ENCODE peak calls at places on chromosomes 2 and 18, in eight cellular contexts. Z, N, K, R, A, U, Y and X are unnamed samples.

GRCh38 chr18:78522507-78522906 is 457.1 kb upstream of the SALL3 start:
- DNase-seq in Y (no peak), Z (no peak), A (no peak), U (no peak), N (no peak), R (no peak), K (no peak), X (no peak)

GRCh38 chr2:218022851-218023530 is 20.2 kb upstream of the TNS1 start:
- DNase-seq in R (no peak), K (no peak), A (no peak), U (no peak), Z (peak), N (no peak), Y (no peak), X (no peak)

GRCh38 chr2:218631837-218632236 is 24.1 kb downstream of the PLCD4 start:
- DNase-seq in R (no peak), K (no peak), Z (no peak), U (no peak), N (peak), A (peak), Y (no peak), X (no peak)

GRCh38 chr2:197998702-197999101 is 194.3 kb downstream of the PLCL1 start:
- DNase-seq in K (no peak), U (no peak), R (no peak), N (no peak), A (no peak), Y (no peak), Z (no peak), X (no peak)

GRCh38 chr2:241801611-241802420 is 7.2 kb upstream of the NEU4 start:
- DNase-seq in A (no peak), Y (no peak), Z (peak), U (no peak), K (no peak), N (no peak), R (no peak), X (peak)

GRCh38 chr2:196660264-196660663 is 20.7 kb downstream of the CCDC150 start:
- DNase-seq in Z (no peak), U (no peak), A (no peak), Y (no peak), N (peak), R (no peak), K (no peak), X (no peak)

GRCh38 chr18:57748770-57749603 is 54.1 kb downstream of the ATP8B1 start:
- DNase-seq in Z (no peak), K (peak), A (no peak), N (peak), R (no peak), Y (no peak), U (peak), X (no peak)

GRCh38 chr2:62029910-62030309 is 124.4 kb downstream of the COMMD1 start:
- DNase-seq in A (no peak), Y (no peak), K (no peak), Z (no peak), N (no peak), R (no peak), U (no peak), X (no peak)

GRCh38 chr18:36386150-36386920 is 88.8 kb downstream of the FHOD3 start:
- DNase-seq in K (no peak), U (no peak), Z (no peak), A (no peak), N (no peak), R (no peak), Y (no peak), X (no peak)

GRCh38 chr2:28445448-28446258 is 50.2 kb upstream of the PLB1 start:
- DNase-seq in K (no peak), U (no peak), R (no peak), A (no peak), N (peak), Z (no peak), Y (no peak), X (no peak)

GRCh38 chr18:25134858-25135257 is 217.1 kb downstream of the ZNF521 start:
- DNase-seq in U (no peak), N (no peak), Y (no peak), R (no peak), Z (no peak), K (no peak), A (no peak), X (no peak)

GRCh38 chr2:172440795-172441194 is 13.4 kb downstream of the ITGA6 start:
- DNase-seq in K (no peak), N (no peak), Y (no peak), R (peak), U (no peak), Z (no peak), A (no peak), X (no peak)

GRCh38 chr2:103959174-103960125 is 894.5 kb upstream of the POU3F3 start:
- DNase-seq in U (peak), N (peak), K (no peak), R (peak), Z (no peak), Y (no peak), A (peak), X (no peak)

GRCh38 chr18:23380001-23380550 is 73.0 kb upstream of the RIOK3 start:
- DNase-seq in K (no peak), R (no peak), N (peak), Y (no peak), U (no peak), A (no peak), Z (no peak), X (peak)

GRCh38 chr18:12307251-12307736 is 747 bp upstream of the TUBB6 start:
- DNase-seq in U (no peak), K (no peak), R (peak), N (peak), A (peak), Y (no peak), Z (peak), X (no peak)
- H3K27ac ChIP-seq in U (no peak), K (peak), R (no peak), N (peak), A (peak), Y (no peak), Z (peak), X (peak)

GRCh38 chr2:109514857-109515256 is 98.9 kb downstream of the SEPTIN10 start:
- DNase-seq in N (no peak), A (no peak), U (no peak), K (no peak), Y (no peak), R (no peak), Z (no peak), X (no peak)
- H3K27ac ChIP-seq in N (no peak), A (no peak), U (no peak), K (peak), Y (no peak), R (no peak), Z (peak), X (no peak)

GRCh38 chr2:216679658-216680024 is 15.7 kb downstream of the IGFBP5 start:
- DNase-seq in Y (no peak), N (no peak), K (no peak), R (no peak), A (peak), Z (peak), U (no peak), X (no peak)
- H3K27ac ChIP-seq in Y (no peak), N (no peak), K (peak), R (no peak), A (peak), Z (peak), U (no peak), X (peak)

GRCh38 chr18:75365837-75366236 is 61.7 kb downstream of the SMIM21 start:
- DNase-seq in R (no peak), U (no peak), A (no peak), N (no peak), Z (no peak), Y (no peak), K (no peak), X (no peak)

GRCh38 chr18:75365230-75365629 is 62.3 kb downstream of the SMIM21 start:
- DNase-seq in Z (no peak), K (no peak), A (no peak), R (no peak), Y (no peak), N (no peak), U (no peak), X (no peak)

GRCh38 chr18:75363446-75364225 is 63.9 kb downstream of the SMIM21 start:
- DNase-seq in A (no peak), Z (no peak), R (no peak), K (no peak), N (no peak), Y (no peak), U (no peak), X (no peak)

GRCh38 chr18:75364512-75364911 is 63.0 kb downstream of the SMIM21 start:
- DNase-seq in K (no peak), U (no peak), N (no peak), R (no peak), A (peak), Y (no peak), Z (no peak), X (no peak)

DNA sequence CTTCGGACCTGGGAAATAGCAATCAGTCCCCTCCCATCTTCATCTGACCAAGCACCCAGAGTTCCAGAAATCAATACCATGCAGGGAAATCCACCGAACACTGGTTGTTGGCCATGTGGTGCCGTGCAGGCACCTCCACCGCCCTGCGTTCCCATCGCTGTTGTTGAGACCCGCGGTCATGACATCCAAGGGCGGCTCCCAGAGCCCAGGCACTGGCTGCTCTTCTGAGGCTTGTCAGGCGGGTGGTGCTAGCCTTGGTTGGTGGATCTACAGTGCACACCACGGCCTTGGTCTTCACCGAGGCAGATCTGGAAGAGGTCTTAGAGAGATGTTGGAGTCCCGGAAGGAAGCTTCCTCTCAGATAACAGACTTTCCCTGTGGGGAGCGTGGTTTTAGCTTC is 58.5 kb downstream of the SMIM21 start:
- DNase-seq in R (no peak), Z (no peak), K (no peak), U (no peak), Y (no peak), A (no peak), N (no peak), X (no peak)
- H3K27ac ChIP-seq in R (no peak), Z (no peak), K (no peak), U (no peak), Y (no peak), A (no peak), N (no peak), X (no peak)

DNA sequence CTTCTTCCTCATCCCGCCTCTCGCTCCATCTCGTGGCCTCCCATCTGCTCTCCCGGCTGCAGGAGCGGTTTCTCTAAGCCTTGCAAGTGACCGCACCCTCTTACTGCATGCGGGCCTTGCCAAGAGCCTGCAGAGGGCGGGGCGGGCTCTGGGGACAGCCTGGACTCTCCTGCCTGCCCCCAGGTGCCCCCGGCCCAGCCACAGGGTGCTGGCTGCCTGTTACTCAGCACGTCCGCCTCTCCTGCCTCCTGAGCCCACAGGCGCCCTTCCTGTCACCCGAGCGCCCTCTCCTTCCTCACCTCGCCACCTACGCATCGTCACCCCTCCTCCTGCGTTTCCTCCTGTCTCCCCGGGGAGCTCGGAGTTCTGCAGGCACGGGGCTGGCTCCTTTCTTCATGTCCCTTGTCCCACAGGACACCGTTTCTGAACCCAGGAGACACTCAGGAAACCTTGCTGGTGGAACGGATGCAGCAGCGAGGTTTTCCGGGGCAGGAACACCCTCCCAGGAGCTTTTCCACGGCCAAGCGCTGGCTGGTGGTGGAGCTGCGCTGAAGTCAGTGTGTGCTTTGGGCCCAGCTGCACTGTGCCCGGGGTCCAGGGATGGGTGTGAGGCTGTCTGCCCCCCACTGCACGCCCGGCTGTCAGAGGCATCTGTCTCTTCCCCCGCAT is 28.5 kb downstream of the HPCAL1 start:
- DNase-seq in Z (peak), R (no peak), A (peak), Y (peak), U (no peak), N (no peak), K (peak), X (peak)
- H3K27ac ChIP-seq in Z (peak), R (no peak), A (peak), Y (peak), U (no peak), N (no peak), K (peak), X (peak)

GRCh38 chr18:67730884-67731283 is 214.4 kb upstream of the DSEL start:
- DNase-seq in A (no peak), K (no peak), R (no peak), U (no peak), N (peak), Z (no peak), Y (no peak), X (no peak)

GRCh38 chr18:67735506-67735905 is 219.0 kb upstream of the DSEL start:
- DNase-seq in N (no peak), U (no peak), Y (no peak), A (no peak), R (no peak), K (no peak), Z (no peak), X (no peak)

GRCh38 chr18:67728364-67728763 is 211.8 kb upstream of the DSEL start:
- DNase-seq in U (no peak), N (no peak), R (no peak), A (no peak), Y (no peak), K (no peak), Z (no peak), X (no peak)

GRCh38 chr18:67733094-67733493 is 216.6 kb upstream of the DSEL start:
- DNase-seq in A (no peak), R (no peak), K (no peak), Y (no peak), U (no peak), Z (no peak), N (peak), X (no peak)

DNA sequence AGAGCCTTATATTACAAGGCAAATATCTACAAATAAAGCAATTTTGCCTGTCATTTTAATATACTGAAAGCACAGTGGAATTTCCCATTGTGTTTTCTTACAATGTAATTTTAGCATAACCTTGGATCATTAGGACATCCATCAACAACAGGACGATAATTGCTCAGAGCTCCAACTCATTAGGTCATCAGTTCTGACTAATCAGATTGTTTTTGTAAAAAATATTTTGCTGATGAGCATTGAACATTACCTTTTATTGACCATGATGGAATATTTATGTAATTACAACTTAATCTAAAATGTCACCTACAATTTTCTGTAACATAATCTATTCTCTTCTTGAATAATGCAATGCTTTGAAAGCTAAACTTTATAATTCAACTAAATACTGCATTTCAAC is 215.3 kb upstream of the DSEL start:
- DNase-seq in K (no peak), A (no peak), Y (no peak), Z (no peak), R (no peak), N (no peak), U (no peak), X (no peak)
- H3K27ac ChIP-seq in K (no peak), A (no peak), Y (no peak), Z (no peak), R (no peak), N (no peak), U (no peak), X (no peak)